ENCODE peak calls at places on chromosomes 1 and 21, in eight cellular contexts. U is activated naive CD4-positive, alpha-beta T cell treated with Interleukin-2 at 50 U/mL for 16 hours; B is activated CD4-positive, CD25-positive, alpha-beta regulatory T cell; E is endothelial cell; C is T-helper 1 cell; L is NCI-H510A; I is pulmonary artery endothelial cell; Y is stimulated activated CD8-positive, alpha-beta memory T cell treated with anti-CD3 and anti-CD28 coated beads, Interleukin-7, amount 100 ng/mL, for 1 hour. H is an unnamed sample.

GRCh38 chr1:60132985-60133673 is 59.6 kb upstream of the C1orf87 start:
- DNase-seq in L (no peak), E (no peak), U (no peak), I (no peak), C (no peak), Y (no peak), B (no peak), H (no peak)

GRCh38 chr21:27812279-27812678 is 845.4 kb upstream of the ADAMTS5 start:
- DNase-seq in B (no peak), Y (no peak), C (no peak), E (no peak), I (no peak), U (no peak), L (no peak), H (no peak)

GRCh38 chr1:228315484-228315944 is 91.1 kb downstream of the TRIM11 start:
- DNase-seq in L (no peak), U (no peak), Y (no peak), E (no peak), C (no peak), I (no peak), B (no peak), H (peak)

GRCh38 chr1:44417351-44418021 is 12.4 kb downstream of the RNF220 start:
- DNase-seq in C (no peak), L (peak), Y (no peak), I (no peak), U (no peak), E (peak), B (no peak), H (no peak)

GRCh38 chr1:198641506-198641905 is 2.7 kb downstream of the PTPRC start:
- DNase-seq in B (no peak), U (no peak), E (no peak), L (no peak), C (no peak), I (no peak), Y (no peak), H (no peak)

GRCh38 chr1:218711021-218711420 is 365.9 kb downstream of the TGFB2 start:
- DNase-seq in B (no peak), Y (no peak), L (no peak), C (no peak), I (no peak), U (no peak), E (no peak), H (no peak)

GRCh38 chr1:46692806-46693770 is 21.4 kb downstream of the TEX38 start:
- DNase-seq in U (no peak), C (no peak), E (no peak), I (no peak), Y (no peak), L (no peak), B (no peak), H (no peak)

GRCh38 chr1:220498188-220498587 is 29.7 kb upstream of the MARK1 start:
- DNase-seq in Y (no peak), B (no peak), L (no peak), I (no peak), C (no peak), U (no peak), E (no peak), H (no peak)

GRCh38 chr1:229117664-229118300 is 153.1 kb upstream of the RAB4A start:
- DNase-seq in B (no peak), Y (no peak), C (no peak), L (no peak), U (no peak), E (no peak), I (no peak), H (no peak)

GRCh38 chr1:151482017-151482416 is 22.7 kb upstream of the POGZ start:
- DNase-seq in E (no peak), L (no peak), U (no peak), Y (no peak), B (no peak), I (no peak), C (no peak), H (no peak)

GRCh38 chr1:84698718-84699117 is 8.5 kb upstream of the SSX2IP start:
- DNase-seq in U (no peak), C (no peak), Y (no peak), L (no peak), I (peak), B (no peak), E (no peak), H (no peak)

GRCh38 chr1:230110971-230111370 is 43.9 kb downstream of the GALNT2 start:
- DNase-seq in C (no peak), L (no peak), I (no peak), B (no peak), E (no peak), U (no peak), Y (no peak), H (no peak)

GRCh38 chr1:35595684-35596083 is 22.6 kb downstream of the TFAP2E start:
- DNase-seq in Y (no peak), L (no peak), B (no peak), E (no peak), U (no peak), I (no peak), C (no peak), H (no peak)

GRCh38 chr1:83619497-83619896 is 379.4 kb downstream of the TTLL7 start:
- DNase-seq in L (no peak), I (no peak), Y (no peak), C (no peak), E (no peak), U (no peak), B (no peak), H (no peak)

GRCh38 chr21:36792505-36792967 is 93.6 kb downstream of the SIM2 start:
- DNase-seq in U (no peak), B (no peak), I (no peak), L (peak), Y (no peak), C (no peak), E (no peak), H (no peak)

GRCh38 chr1:33407339-33407738 is 23.6 kb downstream of the PHC2 start:
- DNase-seq in B (no peak), I (no peak), U (no peak), L (no peak), C (no peak), Y (no peak), E (no peak), H (no peak)

GRCh38 chr1:170048515-170048914 is 26.0 kb downstream of the KIFAP3 start:
- DNase-seq in U (no peak), I (no peak), Y (no peak), L (no peak), B (no peak), E (no peak), C (no peak), H (no peak)

GRCh38 chr1:114131526-114132220 is 22.0 kb downstream of the SYT6 start:
- DNase-seq in I (no peak), B (no peak), Y (no peak), U (no peak), E (no peak), C (no peak), L (no peak), H (no peak)

H was measured in T-helper 17 cell.